ENCODE peak calls at places on chromosomes 16 and 17, in ten cellular contexts. M, O, I, N, B, L, V, P, X and D are unnamed samples.

GRCh38 chr17:45949755-45950320 is 49.2 kb upstream of the STH start:
- DNase-seq in P (peak; percentile 56), O (no peak), L (no peak), M (no peak), V (no peak), N (no peak), B (no peak), I (no peak), X (no peak), D (no peak)

GRCh38 chr16:50244140-50244503 is 22.2 kb upstream of the ADCY7 start:
- DNase-seq in P (no peak), N (no peak), O (no peak), I (no peak), M (no peak), V (no peak), X (no peak), B (no peak), L (no peak), D (no peak)

GRCh38 chr17:55693244-55694216 is 29.1 kb downstream of the TMEM100 start:
- DNase-seq in I (no peak), X (peak; percentile 12), P (no peak), B (no peak), N (no peak), O (no peak), V (no peak), M (no peak), L (no peak), D (no peak)

GRCh38 chr17:42519546-42520444 is 16.2 kb upstream of the NAGLU start:
- DNase-seq in V (no peak), X (no peak), M (peak; percentile 72), N (no peak), O (no peak), B (no peak), L (peak; percentile 85), I (peak; percentile 95), P (peak; percentile 43), D (no peak)

GRCh38 chr17:41026668-41027471 is at the start of gene KRTAP1-5:
- DNase-seq in N (no peak), X (no peak), M (no peak), I (no peak), L (no peak), B (peak; percentile 68), O (no peak), V (no peak), P (no peak), D (no peak)

GRCh38 chr17:76054112-76054476 is 18.2 kb downstream of the SRP68 start:
- DNase-seq in O (no peak), M (no peak), X (no peak), L (no peak), N (no peak), V (no peak), I (no peak), P (no peak), B (no peak), D (no peak)

GRCh38 chr16:30724641-30725464 is 23.4 kb upstream of the PHKG2 start:
- DNase-seq in N (no peak), B (no peak), X (no peak), I (no peak), V (no peak), P (no peak), M (no peak), O (no peak), L (peak; percentile 41), D (no peak)

GRCh38 chr17:77736207-77736600 is 222.3 kb upstream of the TNRC6C start:
- DNase-seq in V (no peak), L (no peak), N (no peak), X (peak; percentile 67), P (peak; percentile 39), O (no peak), I (peak; percentile 61), M (no peak), B (peak; percentile 57), D (no peak)

GRCh38 chr16:7338826-7339225 is 6.2 kb downstream of the RBFOX1 start:
- DNase-seq in O (no peak), L (no peak), B (no peak), P (no peak), V (no peak), X (no peak), M (no peak), N (no peak), I (no peak), D (no peak)

GRCh38 chr16:34803683-34804416 is 1344.4 kb downstream of the TP53TG3F start:
- DNase-seq in P (peak; percentile 11), O (no peak), N (no peak), V (no peak), M (no peak), X (no peak), B (no peak), I (no peak), L (peak; percentile 7), D (no peak)

GRCh38 chr16:2779978-2780898 is 3.2 kb upstream of the ELOB start:
- DNase-seq in N (no peak), B (no peak), V (no peak), L (no peak), I (peak; percentile 38), M (no peak), O (peak; percentile 1), P (no peak), X (no peak), D (no peak)

GRCh38 chr17:27807567-27808470 is 7.5 kb upstream of the NOS2 start:
- DNase-seq in N (peak; percentile 7), B (peak; percentile 74), P (peak; percentile 37), M (no peak), I (no peak), O (peak; percentile 79), L (no peak), V (peak; percentile 58), X (peak; percentile 66), D (peak; percentile 52)

GRCh38 chr17:80359422-80360110 is 55.4 kb upstream of the ENDOV start:
- DNase-seq in I (no peak), B (no peak), N (no peak), L (no peak), M (no peak), P (no peak), O (no peak), V (no peak), X (no peak), D (no peak)

GRCh38 chr17:15257316-15257925 is 7.7 kb downstream of the PMP22 start:
- DNase-seq in I (peak; percentile 88), B (peak; percentile 41), X (peak; percentile 15), M (peak; percentile 62), P (peak; percentile 43), N (no peak), O (peak; percentile 78), V (peak; percentile 78), L (peak; percentile 84), D (peak; percentile 16)

GRCh38 chr17:49922095-49922494 is 46.9 kb upstream of the DLX4 start:
- DNase-seq in P (no peak), V (no peak), X (no peak), M (no peak), O (no peak), I (no peak), N (no peak), L (no peak), B (no peak), D (no peak)

GRCh38 chr17:73064084-73064938 is 28.2 kb downstream of the SLC39A11 start:
- DNase-seq in O (no peak), L (no peak), B (no peak), I (no peak), N (no peak), X (no peak), M (no peak), P (peak; percentile 84), V (no peak), D (no peak)

GRCh38 chr16:31215287-31216115 is 1.4 kb downstream of the PYDC1 start:
- DNase-seq in M (peak; percentile 73), X (peak; percentile 35), I (peak; percentile 70), P (peak; percentile 58), O (peak; percentile 32), L (peak; percentile 62), N (no peak), V (no peak), B (no peak), D (peak; percentile 13)

GRCh38 chr17:2295575-2295974 is 8.0 kb downstream of the SMG6 start:
- DNase-seq in M (no peak), O (peak; percentile 25), P (no peak), I (no peak), X (no peak), L (no peak), N (no peak), V (no peak), B (no peak), D (no peak)

GRCh38 chr17:61466246-61466645 is 14.0 kb downstream of the TBX4 start:
- DNase-seq in L (no peak), V (no peak), M (no peak), P (no peak), B (no peak), X (no peak), O (no peak), I (peak; percentile 2), N (no peak), D (no peak)

GRCh38 chr16:81876273-81876900 is 97.3 kb downstream of the PLCG2 start:
- DNase-seq in B (no peak), N (no peak), V (no peak), X (no peak), P (no peak), L (no peak), O (no peak), I (no peak), M (no peak), D (no peak)

GRCh38 chr16:57630931-57631845 is 2.8 kb downstream of the ADGRG1 start:
- DNase-seq in I (no peak), M (no peak), B (no peak), X (no peak), O (no peak), L (peak; percentile 9), V (no peak), P (no peak), N (no peak), D (no peak)

GRCh38 chr17:48550313-48551205 is 5.7 kb upstream of the HOXB2 start:
- DNase-seq in P (no peak), O (no peak), L (no peak), N (no peak), M (no peak), B (no peak), I (no peak), X (no peak), V (no peak), D (no peak)

GRCh38 chr17:19676901-19677300 is 28.4 kb downstream of the ALDH3A2 start:
- DNase-seq in M (no peak), B (no peak), O (no peak), P (no peak), I (no peak), X (no peak), L (no peak), N (no peak), V (no peak), D (no peak)

GRCh38 chr17:77328823-77329740 is 188.3 kb downstream of the SEC14L1 start:
- DNase-seq in P (peak; percentile 37), V (no peak), B (no peak), L (no peak), I (peak; percentile 60), O (peak; percentile 7), M (no peak), X (no peak), N (no peak), D (no peak)

GRCh38 chr16:56861092-56861610 is 3.9 kb upstream of the SLC12A3 start:
- DNase-seq in I (no peak), L (no peak), X (no peak), O (no peak), B (no peak), P (no peak), M (no peak), N (no peak), V (no peak), D (no peak)

GRCh38 chr16:14249291-14250032 is 178.3 kb downstream of the MRTFB start:
- DNase-seq in O (peak; percentile 62), X (peak; percentile 2), P (peak; percentile 58), M (peak; percentile 12), B (no peak), I (no peak), V (peak; percentile 43), L (no peak), N (no peak), D (peak; percentile 7)

GRCh38 chr16:81606039-81606438 is 161.4 kb downstream of the CMIP start:
- DNase-seq in X (no peak), L (no peak), I (no peak), P (no peak), O (no peak), B (no peak), V (no peak), M (no peak), N (no peak), D (no peak)

GRCh38 chr17:78441271-78441986 is 63.0 kb downstream of the PGS1 start:
- DNase-seq in I (no peak), B (no peak), X (no peak), P (no peak), L (no peak), M (no peak), N (no peak), O (peak; percentile 34), V (no peak), D (no peak)